ENCODE peak calls at places on chromosome 12, in seven cellular contexts. One of them, this sample, is unnamed.

GRCh38 chr12:121927798-121928197 is 9.4 kb downstream of the CFAP251 start:
- DNase-seq in CD8-positive, alpha-beta T cell: no peak
- DNase-seq in endothelial cell: no peak
- DNase-seq in transverse colon: no peak
- DNase-seq in A549: no peak
- DNase-seq in MCF 10A: no peak
- DNase-seq in type B pancreatic cell: no peak
- DNase-seq in this sample: no peak

GRCh38 chr12:75208851-75209781 is 523 bp downstream of the KCNC2 start:
- DNase-seq in CD8-positive, alpha-beta T cell: no peak
- DNase-seq in endothelial cell: peak; percentile 67
- DNase-seq in transverse colon: no peak
- DNase-seq in A549: peak; percentile 9
- DNase-seq in MCF 10A: peak; percentile 26
- DNase-seq in type B pancreatic cell: peak; percentile 79
- DNase-seq in this sample: peak; percentile 34

GRCh38 chr12:52865090-52865944 is 16.5 kb upstream of the KRT78 start:
- DNase-seq in CD8-positive, alpha-beta T cell: no peak
- DNase-seq in endothelial cell: peak; percentile 91
- DNase-seq in transverse colon: peak; percentile 80
- DNase-seq in A549: peak; percentile 92
- DNase-seq in MCF 10A: peak; percentile 84
- DNase-seq in type B pancreatic cell: no peak
- DNase-seq in this sample: peak; percentile 62

GRCh38 chr12:75986001-75986739 is 45.4 kb downstream of the PHLDA1 start:
- DNase-seq in CD8-positive, alpha-beta T cell: no peak
- DNase-seq in endothelial cell: no peak
- DNase-seq in transverse colon: no peak
- DNase-seq in A549: peak; percentile 46
- DNase-seq in MCF 10A: no peak
- DNase-seq in type B pancreatic cell: no peak
- DNase-seq in this sample: no peak

GRCh38 chr12:91053951-91054715 is 3.7 kb downstream of the KERA start:
- DNase-seq in CD8-positive, alpha-beta T cell: no peak
- DNase-seq in endothelial cell: no peak
- DNase-seq in transverse colon: peak; percentile 7
- DNase-seq in A549: peak; percentile 25
- DNase-seq in MCF 10A: peak; percentile 57
- DNase-seq in type B pancreatic cell: no peak
- DNase-seq in this sample: no peak

GRCh38 chr12:100427078-100427477 is 46.6 kb upstream of the NR1H4 start:
- DNase-seq in CD8-positive, alpha-beta T cell: no peak
- DNase-seq in endothelial cell: no peak
- DNase-seq in transverse colon: no peak
- DNase-seq in A549: peak; percentile 49
- DNase-seq in MCF 10A: peak; percentile 67
- DNase-seq in type B pancreatic cell: no peak
- DNase-seq in this sample: no peak

GRCh38 chr12:94173660-94174265 is 25.4 kb downstream of the PLXNC1 start:
- DNase-seq in CD8-positive, alpha-beta T cell: no peak
- DNase-seq in endothelial cell: no peak
- DNase-seq in transverse colon: peak; percentile 31
- DNase-seq in A549: no peak
- DNase-seq in MCF 10A: no peak
- DNase-seq in type B pancreatic cell: no peak
- DNase-seq in this sample: peak; percentile 30

GRCh38 chr12:38332814-38333213 is 16.2 kb downstream of the ALG10B start:
- DNase-seq in CD8-positive, alpha-beta T cell: no peak
- DNase-seq in endothelial cell: no peak
- DNase-seq in transverse colon: no peak
- DNase-seq in A549: no peak
- DNase-seq in MCF 10A: no peak
- DNase-seq in type B pancreatic cell: no peak
- DNase-seq in this sample: no peak

GRCh38 chr12:102120886-102121285 is 903 bp downstream of the PARPBP start:
- DNase-seq in CD8-positive, alpha-beta T cell: no peak
- DNase-seq in endothelial cell: peak; percentile 8
- DNase-seq in transverse colon: no peak
- DNase-seq in A549: peak; percentile 38
- DNase-seq in MCF 10A: peak; percentile 50
- DNase-seq in type B pancreatic cell: no peak
- DNase-seq in this sample: peak; percentile 9

GRCh38 chr12:106189341-106189740 is 50.6 kb upstream of the NUAK1 start:
- DNase-seq in CD8-positive, alpha-beta T cell: no peak
- DNase-seq in endothelial cell: no peak
- DNase-seq in transverse colon: no peak
- DNase-seq in A549: no peak
- DNase-seq in MCF 10A: no peak
- DNase-seq in type B pancreatic cell: no peak
- DNase-seq in this sample: no peak

GRCh38 chr12:85057370-85057963 is 21.3 kb downstream of the LRRIQ1 start:
- DNase-seq in CD8-positive, alpha-beta T cell: no peak
- DNase-seq in endothelial cell: peak; percentile 62
- DNase-seq in transverse colon: peak; percentile 15
- DNase-seq in A549: peak; percentile 68
- DNase-seq in MCF 10A: peak; percentile 70
- DNase-seq in type B pancreatic cell: no peak
- DNase-seq in this sample: peak; percentile 31

GRCh38 chr12:53867216-53868012 is 71.2 kb upstream of the HOXC13 start:
- DNase-seq in CD8-positive, alpha-beta T cell: no peak
- DNase-seq in endothelial cell: no peak
- DNase-seq in transverse colon: no peak
- DNase-seq in A549: peak; percentile 86
- DNase-seq in MCF 10A: peak; percentile 84
- DNase-seq in type B pancreatic cell: no peak
- DNase-seq in this sample: no peak

GRCh38 chr12:111887916-111888745 is 46.1 kb downstream of the MAPKAPK5 start:
- DNase-seq in CD8-positive, alpha-beta T cell: no peak
- DNase-seq in endothelial cell: no peak
- DNase-seq in transverse colon: no peak
- DNase-seq in A549: no peak
- DNase-seq in MCF 10A: no peak
- DNase-seq in type B pancreatic cell: no peak
- DNase-seq in this sample: no peak

GRCh38 chr12:54404061-54405004 is 14.7 kb downstream of the ITGA5 start:
- DNase-seq in CD8-positive, alpha-beta T cell: peak; percentile 41
- DNase-seq in endothelial cell: peak; percentile 70
- DNase-seq in transverse colon: peak; percentile 65
- DNase-seq in A549: peak; percentile 66
- DNase-seq in MCF 10A: peak; percentile 60
- DNase-seq in type B pancreatic cell: no peak
- DNase-seq in this sample: no peak

GRCh38 chr12:9590441-9590840 is 17.3 kb downstream of the KLRB1 start:
- DNase-seq in CD8-positive, alpha-beta T cell: no peak
- DNase-seq in endothelial cell: no peak
- DNase-seq in transverse colon: no peak
- DNase-seq in A549: no peak
- DNase-seq in MCF 10A: no peak
- DNase-seq in type B pancreatic cell: no peak
- DNase-seq in this sample: no peak

GRCh38 chr12:59230334-59230733 is 310.0 kb upstream of the LRIG3 start:
- DNase-seq in CD8-positive, alpha-beta T cell: no peak
- DNase-seq in endothelial cell: no peak
- DNase-seq in transverse colon: no peak
- DNase-seq in A549: no peak
- DNase-seq in MCF 10A: no peak
- DNase-seq in type B pancreatic cell: no peak
- DNase-seq in this sample: no peak

GRCh38 chr12:51683763-51684357 is 92.8 kb downstream of the SCN8A start:
- DNase-seq in CD8-positive, alpha-beta T cell: no peak
- DNase-seq in endothelial cell: no peak
- DNase-seq in transverse colon: peak; percentile 15
- DNase-seq in A549: peak; percentile 42
- DNase-seq in MCF 10A: peak; percentile 85
- DNase-seq in type B pancreatic cell: no peak
- DNase-seq in this sample: no peak

GRCh38 chr12:868722-869121 is 80.8 kb downstream of the RAD52 start:
- DNase-seq in CD8-positive, alpha-beta T cell: no peak
- DNase-seq in endothelial cell: no peak
- DNase-seq in transverse colon: no peak
- DNase-seq in A549: no peak
- DNase-seq in MCF 10A: no peak
- DNase-seq in type B pancreatic cell: no peak
- DNase-seq in this sample: no peak
- TF ChIP-seq CTCF in CD8-positive, alpha-beta T cell: no peak
- TF ChIP-seq CTCF in endothelial cell: no peak
- TF ChIP-seq CTCF in transverse colon: no peak
- TF ChIP-seq CTCF in A549: no peak
- TF ChIP-seq CTCF in MCF 10A: no peak
- TF ChIP-seq CTCF in type B pancreatic cell: no peak
- TF ChIP-seq CTCF in this sample: peak; percentile 18

GRCh38 chr12:104457746-104458644 is 1.2 kb downstream of the CHST11 start:
- DNase-seq in CD8-positive, alpha-beta T cell: no peak
- DNase-seq in endothelial cell: peak; percentile 33
- DNase-seq in transverse colon: peak; percentile 31
- DNase-seq in A549: peak; percentile 27
- DNase-seq in MCF 10A: peak; percentile 25
- DNase-seq in type B pancreatic cell: peak; percentile 73
- DNase-seq in this sample: peak; percentile 78

GRCh38 chr12:104455594-104456416 is 943 bp upstream of the CHST11 start:
- DNase-seq in CD8-positive, alpha-beta T cell: no peak
- DNase-seq in endothelial cell: no peak
- DNase-seq in transverse colon: no peak
- DNase-seq in A549: no peak
- DNase-seq in MCF 10A: no peak
- DNase-seq in type B pancreatic cell: no peak
- DNase-seq in this sample: no peak

GRCh38 chr12:104456950-104457745 is 400 bp downstream of the CHST11 start:
- DNase-seq in CD8-positive, alpha-beta T cell: no peak
- DNase-seq in endothelial cell: peak; percentile 51
- DNase-seq in transverse colon: peak; percentile 66
- DNase-seq in A549: peak; percentile 88
- DNase-seq in MCF 10A: peak; percentile 84
- DNase-seq in type B pancreatic cell: peak; percentile 75
- DNase-seq in this sample: peak; percentile 79

GRCh38 chr12:104454997-104455396 is 1.8 kb upstream of the CHST11 start:
- DNase-seq in CD8-positive, alpha-beta T cell: no peak
- DNase-seq in endothelial cell: no peak
- DNase-seq in transverse colon: no peak
- DNase-seq in A549: peak; percentile 63
- DNase-seq in MCF 10A: peak; percentile 95
- DNase-seq in type B pancreatic cell: no peak
- DNase-seq in this sample: no peak

DNA sequence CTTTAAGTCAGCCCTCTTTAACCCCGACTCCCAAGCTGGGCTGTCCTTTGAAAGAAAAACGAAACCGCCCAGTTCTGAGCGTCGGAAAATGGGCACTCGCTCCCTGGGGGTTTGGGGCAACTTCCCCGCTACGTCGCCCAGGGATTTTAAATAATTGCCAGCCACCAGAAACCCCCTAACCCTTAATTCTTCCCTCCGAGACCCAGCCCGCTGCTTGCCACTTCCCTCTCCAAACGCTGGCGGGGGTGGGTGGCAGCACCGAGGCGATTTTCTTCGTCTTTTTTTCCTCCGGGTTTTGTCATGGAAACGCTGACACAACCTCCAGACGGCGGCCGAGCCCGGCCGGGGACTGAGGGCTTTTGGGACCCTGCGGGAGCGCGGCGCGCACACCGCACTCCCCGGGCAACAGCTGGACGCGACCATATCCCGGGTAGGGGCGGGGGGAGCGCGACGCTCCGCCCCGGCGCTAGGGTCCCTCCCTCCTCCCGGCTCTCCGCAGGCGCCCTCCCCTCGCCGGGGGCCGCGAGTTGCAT is at the start of gene CHST11:
- DNase-seq in CD8-positive, alpha-beta T cell: peak; percentile 40
- DNase-seq in endothelial cell: peak; percentile 90
- DNase-seq in transverse colon: peak; percentile 76
- DNase-seq in A549: peak; percentile 86
- DNase-seq in MCF 10A: peak; percentile 69
- DNase-seq in type B pancreatic cell: peak; percentile 88
- DNase-seq in this sample: peak; percentile 95
- TF ChIP-seq CTCF in CD8-positive, alpha-beta T cell: no peak
- TF ChIP-seq CTCF in endothelial cell: no peak
- TF ChIP-seq CTCF in transverse colon: peak; percentile 12
- TF ChIP-seq CTCF in A549: no peak
- TF ChIP-seq CTCF in MCF 10A: no peak
- TF ChIP-seq CTCF in type B pancreatic cell: peak; percentile 64
- TF ChIP-seq CTCF in this sample: peak; percentile 17

GRCh38 chr12:120736404-120737331 is 11.0 kb downstream of the ACADS start:
- DNase-seq in CD8-positive, alpha-beta T cell: no peak
- DNase-seq in endothelial cell: no peak
- DNase-seq in transverse colon: no peak
- DNase-seq in A549: no peak
- DNase-seq in MCF 10A: no peak
- DNase-seq in type B pancreatic cell: no peak
- DNase-seq in this sample: no peak

GRCh38 chr12:120737557-120738251 is 12.1 kb downstream of the ACADS start:
- DNase-seq in CD8-positive, alpha-beta T cell: no peak
- DNase-seq in endothelial cell: peak; percentile 39
- DNase-seq in transverse colon: no peak
- DNase-seq in A549: no peak
- DNase-seq in MCF 10A: no peak
- DNase-seq in type B pancreatic cell: no peak
- DNase-seq in this sample: no peak

GRCh38 chr12:120739821-120740613 is 14.4 kb downstream of the ACADS start:
- DNase-seq in CD8-positive, alpha-beta T cell: no peak
- DNase-seq in endothelial cell: no peak
- DNase-seq in transverse colon: no peak
- DNase-seq in A549: no peak
- DNase-seq in MCF 10A: no peak
- DNase-seq in type B pancreatic cell: no peak
- DNase-seq in this sample: no peak

GRCh38 chr12:120739031-120739762 is 13.6 kb downstream of the ACADS start:
- DNase-seq in CD8-positive, alpha-beta T cell: no peak
- DNase-seq in endothelial cell: no peak
- DNase-seq in transverse colon: no peak
- DNase-seq in A549: no peak
- DNase-seq in MCF 10A: no peak
- DNase-seq in type B pancreatic cell: no peak
- DNase-seq in this sample: no peak

GRCh38 chr12:120738252-120739030 is 12.8 kb downstream of the ACADS start:
- DNase-seq in CD8-positive, alpha-beta T cell: no peak
- DNase-seq in endothelial cell: no peak
- DNase-seq in transverse colon: no peak
- DNase-seq in A549: no peak
- DNase-seq in MCF 10A: no peak
- DNase-seq in type B pancreatic cell: no peak
- DNase-seq in this sample: no peak
- TF ChIP-seq CTCF in CD8-positive, alpha-beta T cell: no peak
- TF ChIP-seq CTCF in endothelial cell: no peak
- TF ChIP-seq CTCF in transverse colon: no peak
- TF ChIP-seq CTCF in A549: no peak
- TF ChIP-seq CTCF in MCF 10A: no peak
- TF ChIP-seq CTCF in type B pancreatic cell: peak; percentile 8
- TF ChIP-seq CTCF in this sample: no peak

GRCh38 chr12:15754233-15754632 is 35.0 kb downstream of the EPS8 start:
- DNase-seq in CD8-positive, alpha-beta T cell: no peak
- DNase-seq in endothelial cell: no peak
- DNase-seq in transverse colon: no peak
- DNase-seq in A549: no peak
- DNase-seq in MCF 10A: no peak
- DNase-seq in type B pancreatic cell: no peak
- DNase-seq in this sample: no peak
- TF ChIP-seq CTCF in CD8-positive, alpha-beta T cell: no peak
- TF ChIP-seq CTCF in endothelial cell: no peak
- TF ChIP-seq CTCF in transverse colon: no peak
- TF ChIP-seq CTCF in A549: no peak
- TF ChIP-seq CTCF in MCF 10A: no peak
- TF ChIP-seq CTCF in type B pancreatic cell: no peak
- TF ChIP-seq CTCF in this sample: no peak

GRCh38 chr12:125734137-125734536 is 668.9 kb downstream of the AACS start:
- DNase-seq in CD8-positive, alpha-beta T cell: no peak
- DNase-seq in endothelial cell: no peak
- DNase-seq in transverse colon: no peak
- DNase-seq in A549: peak; percentile 14
- DNase-seq in MCF 10A: peak; percentile 10
- DNase-seq in type B pancreatic cell: no peak
- DNase-seq in this sample: no peak
- TF ChIP-seq CTCF in CD8-positive, alpha-beta T cell: no peak
- TF ChIP-seq CTCF in endothelial cell: no peak
- TF ChIP-seq CTCF in transverse colon: no peak
- TF ChIP-seq CTCF in A549: no peak
- TF ChIP-seq CTCF in MCF 10A: peak; percentile 8
- TF ChIP-seq CTCF in type B pancreatic cell: peak; percentile 20
- TF ChIP-seq CTCF in this sample: no peak

This sample was measured in GM13977.